ENCODE peak calls at places on chromosome 2, in ten cellular contexts. One of them, this sample, is unnamed. For H3K9me3 and H3K36me3, the result is how much of the 10 kb centered on the place peaks cover.

GRCh38 chr2:233867993-233868532 is at the start of gene MSL3B:
- DNase-seq in Karpas-422: peak
- DNase-seq in cardiac muscle cell: peak
- DNase-seq in ascending aorta: no peak
- DNase-seq in aorta: no peak
- DNase-seq in K562: peak
- DNase-seq in IMR-90: peak
- DNase-seq in uterus: no peak
- DNase-seq in effector memory CD4-positive, alpha-beta T cell: peak
- DNase-seq in A673: peak
- DNase-seq in this sample: peak

GRCh38 chr2:160201849-160202539 is 1.9 kb upstream of the ITGB6 start:
- DNase-seq in K562: no peak
- DNase-seq in A673: no peak
- DNase-seq in cardiac muscle cell: no peak
- DNase-seq in IMR-90: no peak
- DNase-seq in effector memory CD4-positive, alpha-beta T cell: no peak
- DNase-seq in aorta: no peak
- DNase-seq in Karpas-422: no peak
- DNase-seq in uterus: no peak
- DNase-seq in ascending aorta: no peak
- DNase-seq in this sample: no peak

GRCh38 chr2:232588680-232589585 is 38.4 kb downstream of the EIF4E2 start:
- DNase-seq in aorta: peak
- DNase-seq in uterus: peak
- DNase-seq in K562: no peak
- DNase-seq in cardiac muscle cell: peak
- DNase-seq in Karpas-422: no peak
- DNase-seq in IMR-90: peak
- DNase-seq in ascending aorta: peak
- DNase-seq in effector memory CD4-positive, alpha-beta T cell: no peak
- DNase-seq in A673: no peak
- DNase-seq in this sample: no peak

GRCh38 chr2:53247986-53248735 is 519.4 kb upstream of the CHAC2 start:
- DNase-seq in Karpas-422: peak
- DNase-seq in K562: no peak
- DNase-seq in aorta: no peak
- DNase-seq in ascending aorta: no peak
- DNase-seq in A673: no peak
- DNase-seq in uterus: no peak
- DNase-seq in effector memory CD4-positive, alpha-beta T cell: no peak
- DNase-seq in cardiac muscle cell: no peak
- DNase-seq in IMR-90: no peak
- DNase-seq in this sample: no peak

GRCh38 chr2:204239756-204240155 is 303.2 kb downstream of the ICOS start:
- DNase-seq in aorta: no peak
- DNase-seq in IMR-90: no peak
- DNase-seq in uterus: no peak
- DNase-seq in ascending aorta: no peak
- DNase-seq in effector memory CD4-positive, alpha-beta T cell: no peak
- DNase-seq in K562: no peak
- DNase-seq in Karpas-422: no peak
- DNase-seq in cardiac muscle cell: no peak
- DNase-seq in A673: no peak
- DNase-seq in this sample: no peak

GRCh38 chr2:16124881-16125613 is 184.7 kb downstream of the MYCN start:
- DNase-seq in ascending aorta: no peak
- DNase-seq in A673: no peak
- DNase-seq in IMR-90: no peak
- DNase-seq in uterus: no peak
- DNase-seq in aorta: no peak
- DNase-seq in Karpas-422: no peak
- DNase-seq in effector memory CD4-positive, alpha-beta T cell: no peak
- DNase-seq in cardiac muscle cell: no peak
- DNase-seq in K562: no peak
- DNase-seq in this sample: no peak

GRCh38 chr2:182182436-182182835 is 196.8 kb downstream of the PPP1R1C start:
- DNase-seq in ascending aorta: no peak
- DNase-seq in K562: no peak
- DNase-seq in A673: no peak
- DNase-seq in IMR-90: no peak
- DNase-seq in cardiac muscle cell: peak
- DNase-seq in aorta: no peak
- DNase-seq in Karpas-422: no peak
- DNase-seq in effector memory CD4-positive, alpha-beta T cell: no peak
- DNase-seq in uterus: no peak
- DNase-seq in this sample: no peak

GRCh38 chr2:205494856-205495255 is 187.4 kb upstream of the NRP2 start:
- DNase-seq in cardiac muscle cell: no peak
- DNase-seq in K562: no peak
- DNase-seq in uterus: no peak
- DNase-seq in aorta: no peak
- DNase-seq in ascending aorta: no peak
- DNase-seq in Karpas-422: no peak
- DNase-seq in A673: no peak
- DNase-seq in IMR-90: peak
- DNase-seq in effector memory CD4-positive, alpha-beta T cell: no peak
- DNase-seq in this sample: no peak

GRCh38 chr2:60215295-60215990 is 338.0 kb downstream of the BCL11A start:
- DNase-seq in K562: no peak
- DNase-seq in uterus: no peak
- DNase-seq in Karpas-422: no peak
- DNase-seq in cardiac muscle cell: no peak
- DNase-seq in IMR-90: no peak
- DNase-seq in ascending aorta: no peak
- DNase-seq in aorta: no peak
- DNase-seq in A673: peak
- DNase-seq in effector memory CD4-positive, alpha-beta T cell: no peak
- DNase-seq in this sample: no peak

GRCh38 chr2:109351164-109351756 is 222.3 kb downstream of the SH3RF3 start:
- DNase-seq in A673: no peak
- DNase-seq in cardiac muscle cell: peak
- DNase-seq in uterus: no peak
- DNase-seq in aorta: peak
- DNase-seq in K562: no peak
- DNase-seq in effector memory CD4-positive, alpha-beta T cell: no peak
- DNase-seq in ascending aorta: peak
- DNase-seq in Karpas-422: no peak
- DNase-seq in IMR-90: peak
- DNase-seq in this sample: no peak

GRCh38 chr2:42809131-42809875 is 16.9 kb upstream of the HAAO start:
- DNase-seq in effector memory CD4-positive, alpha-beta T cell: no peak
- DNase-seq in IMR-90: no peak
- DNase-seq in A673: no peak
- DNase-seq in uterus: peak
- DNase-seq in cardiac muscle cell: no peak
- DNase-seq in Karpas-422: peak
- DNase-seq in K562: no peak
- DNase-seq in ascending aorta: no peak
- DNase-seq in aorta: no peak
- DNase-seq in this sample: no peak

GRCh38 chr2:131156452-131157149 is 51.5 kb downstream of the PLEKHB2 start:
- DNase-seq in ascending aorta: no peak
- DNase-seq in Karpas-422: no peak
- DNase-seq in cardiac muscle cell: no peak
- DNase-seq in effector memory CD4-positive, alpha-beta T cell: no peak
- DNase-seq in aorta: no peak
- DNase-seq in A673: no peak
- DNase-seq in uterus: no peak
- DNase-seq in K562: peak
- DNase-seq in IMR-90: no peak
- DNase-seq in this sample: no peak

GRCh38 chr2:176612736-176613135 is 343.5 kb downstream of the MTX2 start:
- DNase-seq in cardiac muscle cell: peak
- DNase-seq in uterus: no peak
- DNase-seq in A673: peak
- DNase-seq in Karpas-422: no peak
- DNase-seq in effector memory CD4-positive, alpha-beta T cell: no peak
- DNase-seq in aorta: no peak
- DNase-seq in IMR-90: no peak
- DNase-seq in K562: no peak
- DNase-seq in ascending aorta: no peak
- DNase-seq in this sample: no peak

GRCh38 chr2:14901740-14902139 is 269.2 kb downstream of the LRATD1 start:
- DNase-seq in uterus: no peak
- DNase-seq in K562: peak
- DNase-seq in Karpas-422: no peak
- DNase-seq in aorta: no peak
- DNase-seq in effector memory CD4-positive, alpha-beta T cell: no peak
- DNase-seq in cardiac muscle cell: no peak
- DNase-seq in IMR-90: no peak
- DNase-seq in ascending aorta: no peak
- DNase-seq in A673: peak
- DNase-seq in this sample: no peak

GRCh38 chr2:80288576-80288975 is 16.0 kb downstream of the LRRTM1 start:
- DNase-seq in K562: no peak
- DNase-seq in A673: no peak
- DNase-seq in IMR-90: no peak
- DNase-seq in cardiac muscle cell: no peak
- DNase-seq in uterus: no peak
- DNase-seq in Karpas-422: no peak
- DNase-seq in ascending aorta: no peak
- DNase-seq in effector memory CD4-positive, alpha-beta T cell: no peak
- DNase-seq in aorta: no peak
- DNase-seq in this sample: no peak

GRCh38 chr2:121450301-121450700 is 80.4 kb upstream of the RNU4ATAC start:
- DNase-seq in cardiac muscle cell: no peak
- DNase-seq in ascending aorta: no peak
- DNase-seq in Karpas-422: no peak
- DNase-seq in uterus: no peak
- DNase-seq in effector memory CD4-positive, alpha-beta T cell: no peak
- DNase-seq in IMR-90: no peak
- DNase-seq in K562: no peak
- DNase-seq in aorta: no peak
- DNase-seq in A673: no peak
- DNase-seq in this sample: no peak

GRCh38 chr2:16680294-16680693 is 14.7 kb upstream of the CYRIA start:
- DNase-seq in effector memory CD4-positive, alpha-beta T cell: no peak
- DNase-seq in A673: no peak
- DNase-seq in IMR-90: no peak
- DNase-seq in ascending aorta: no peak
- DNase-seq in aorta: no peak
- DNase-seq in Karpas-422: no peak
- DNase-seq in K562: no peak
- DNase-seq in uterus: no peak
- DNase-seq in cardiac muscle cell: no peak
- DNase-seq in this sample: no peak

GRCh38 chr2:170190172-170190571 is 12.2 kb downstream of the MYO3B start:
- DNase-seq in aorta: no peak
- DNase-seq in uterus: no peak
- DNase-seq in K562: no peak
- DNase-seq in A673: no peak
- DNase-seq in Karpas-422: no peak
- DNase-seq in IMR-90: no peak
- DNase-seq in effector memory CD4-positive, alpha-beta T cell: no peak
- DNase-seq in cardiac muscle cell: no peak
- DNase-seq in ascending aorta: no peak
- DNase-seq in this sample: no peak

DNA sequence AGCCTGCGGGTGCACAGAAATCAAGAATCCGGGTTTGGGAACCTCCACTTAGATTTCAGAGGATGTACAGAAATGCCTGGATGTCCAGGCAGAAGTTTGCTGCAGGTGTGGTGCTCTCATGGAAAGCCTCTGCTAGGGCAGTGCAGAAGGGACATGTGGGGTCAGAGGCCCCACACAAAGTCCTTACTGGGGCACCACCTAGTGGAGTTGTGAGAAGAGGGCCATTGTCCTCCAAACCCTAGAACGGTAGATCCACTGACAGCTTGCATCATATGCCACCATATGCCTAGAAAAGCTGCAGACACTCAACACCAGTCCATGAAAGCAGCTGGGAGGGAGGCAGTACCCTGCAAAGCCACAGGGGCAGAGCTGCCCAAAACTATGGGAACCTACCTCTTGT is 833.0 kb downstream of the TMEM182 start:
- DNase-seq in ascending aorta: no peak
- DNase-seq in uterus: no peak
- DNase-seq in aorta: no peak
- DNase-seq in cardiac muscle cell: no peak
- DNase-seq in K562: no peak
- DNase-seq in effector memory CD4-positive, alpha-beta T cell: no peak
- DNase-seq in Karpas-422: no peak
- DNase-seq in IMR-90: no peak
- DNase-seq in A673: no peak
- DNase-seq in this sample: no peak
- H3K9me3 ChIP-seq in ascending aorta: under half
- H3K9me3 ChIP-seq in uterus: under half
- H3K9me3 ChIP-seq in aorta: under half
- H3K9me3 ChIP-seq in cardiac muscle cell: under half
- H3K9me3 ChIP-seq in K562: under half
- H3K9me3 ChIP-seq in effector memory CD4-positive, alpha-beta T cell: under half
- H3K9me3 ChIP-seq in Karpas-422: under half
- H3K9me3 ChIP-seq in IMR-90: under half
- H3K9me3 ChIP-seq in A673: under half
- H3K9me3 ChIP-seq in this sample: under half

GRCh38 chr2:239438968-239439367 is 38.1 kb upstream of the HDAC4 start:
- DNase-seq in K562: no peak
- DNase-seq in IMR-90: no peak
- DNase-seq in aorta: no peak
- DNase-seq in effector memory CD4-positive, alpha-beta T cell: no peak
- DNase-seq in A673: no peak
- DNase-seq in cardiac muscle cell: no peak
- DNase-seq in ascending aorta: no peak
- DNase-seq in Karpas-422: no peak
- DNase-seq in uterus: no peak
- DNase-seq in this sample: no peak
- H3K4me3 ChIP-seq in K562: no peak
- H3K4me3 ChIP-seq in IMR-90: no peak
- H3K4me3 ChIP-seq in aorta: no peak
- H3K4me3 ChIP-seq in effector memory CD4-positive, alpha-beta T cell: no peak
- H3K4me3 ChIP-seq in A673: no peak
- H3K4me3 ChIP-seq in cardiac muscle cell: no peak
- H3K4me3 ChIP-seq in ascending aorta: no peak
- H3K4me3 ChIP-seq in Karpas-422: no peak
- H3K4me3 ChIP-seq in uterus: no peak
- H3K4me3 ChIP-seq in this sample: no peak

GRCh38 chr2:275457-275856 is 10.7 kb downstream of the ACP1 start:
- DNase-seq in Karpas-422: peak
- DNase-seq in aorta: no peak
- DNase-seq in uterus: no peak
- DNase-seq in IMR-90: no peak
- DNase-seq in K562: no peak
- DNase-seq in cardiac muscle cell: no peak
- DNase-seq in effector memory CD4-positive, alpha-beta T cell: no peak
- DNase-seq in A673: no peak
- DNase-seq in ascending aorta: no peak
- DNase-seq in this sample: no peak
- H3K36me3 ChIP-seq in Karpas-422: half or more
- H3K36me3 ChIP-seq in aorta: under half
- H3K36me3 ChIP-seq in uterus: under half
- H3K36me3 ChIP-seq in IMR-90: under half
- H3K36me3 ChIP-seq in K562: half or more
- H3K36me3 ChIP-seq in cardiac muscle cell: under half
- H3K36me3 ChIP-seq in effector memory CD4-positive, alpha-beta T cell: half or more
- H3K36me3 ChIP-seq in A673: half or more
- H3K36me3 ChIP-seq in ascending aorta: half or more
- H3K36me3 ChIP-seq in this sample: half or more

DNA sequence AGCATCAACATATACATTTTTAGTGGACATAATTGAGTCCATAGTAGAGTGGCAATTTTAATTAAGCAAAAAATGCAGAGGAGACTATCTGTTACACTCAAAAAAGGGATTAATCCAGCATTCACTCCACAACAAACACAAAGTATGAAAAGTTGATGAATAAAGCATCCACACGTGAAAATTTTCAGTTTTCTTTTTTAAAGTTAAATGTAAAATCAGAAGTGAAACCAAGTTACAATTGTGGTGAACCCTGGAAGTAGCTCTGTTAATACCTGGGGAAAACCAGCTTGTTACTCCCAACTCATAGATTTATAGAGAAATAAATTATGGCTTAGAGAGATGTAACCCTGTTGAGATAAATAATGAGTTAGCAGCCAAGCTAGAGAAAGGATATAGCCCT is 807.8 kb downstream of the TRIB2 start:
- DNase-seq in A673: no peak
- DNase-seq in IMR-90: no peak
- DNase-seq in aorta: no peak
- DNase-seq in ascending aorta: no peak
- DNase-seq in Karpas-422: no peak
- DNase-seq in K562: no peak
- DNase-seq in cardiac muscle cell: no peak
- DNase-seq in uterus: no peak
- DNase-seq in effector memory CD4-positive, alpha-beta T cell: no peak
- DNase-seq in this sample: no peak
- H3K9me3 ChIP-seq in A673: under half
- H3K9me3 ChIP-seq in IMR-90: under half
- H3K9me3 ChIP-seq in aorta: under half
- H3K9me3 ChIP-seq in ascending aorta: under half
- H3K9me3 ChIP-seq in Karpas-422: under half
- H3K9me3 ChIP-seq in K562: under half
- H3K9me3 ChIP-seq in cardiac muscle cell: under half
- H3K9me3 ChIP-seq in uterus: under half
- H3K9me3 ChIP-seq in effector memory CD4-positive, alpha-beta T cell: under half
- H3K9me3 ChIP-seq in this sample: under half